ENCODE peak calls at places on chromosome 1, in ten cellular contexts. N, E, K, I, C, Z, Y, S, M and P are unnamed samples. For H3K4me1, the result is how much of the 10 kb centered on the place peaks cover.

GRCh38 chr1:226542623-226543103 is 5.9 kb upstream of the STUM start:
- DNase-seq in I (peak), C (peak), K (no peak), Y (peak), E (peak), Z (peak), M (no peak), S (peak), N (no peak), P (no peak)

GRCh38 chr1:169121146-169121923 is 14.8 kb downstream of the ATP1B1 start:
- DNase-seq in E (no peak), I (no peak), N (no peak), S (no peak), Y (no peak), C (no peak), M (no peak), Z (no peak), K (no peak), P (no peak)

GRCh38 chr1:234486858-234487830 is 8.2 kb upstream of the TARBP1 start:
- DNase-seq in E (peak), N (no peak), M (peak), I (no peak), Y (no peak), S (peak), K (peak), Z (peak), C (no peak), P (peak)

GRCh38 chr1:113255038-113255727 is 135.1 kb upstream of the MAGI3 start:
- DNase-seq in M (no peak), N (peak), Z (no peak), Y (no peak), I (no peak), K (no peak), C (no peak), E (no peak), S (no peak), P (no peak)

GRCh38 chr1:202187697-202188407 is 5.7 kb upstream of the LGR6 start:
- DNase-seq in M (no peak), Z (no peak), C (no peak), E (no peak), N (no peak), I (no peak), K (no peak), Y (no peak), S (no peak), P (no peak)

GRCh38 chr1:177863776-177864175 is 106.1 kb downstream of the SEC16B start:
- DNase-seq in I (no peak), Y (no peak), E (no peak), C (no peak), M (no peak), Z (no peak), N (no peak), K (no peak), S (no peak), P (no peak)

GRCh38 chr1:116763116-116763786 is 9.0 kb downstream of the CD2 start:
- DNase-seq in M (peak), C (no peak), Y (peak), K (no peak), S (no peak), E (no peak), Z (no peak), I (no peak), N (no peak), P (peak)

GRCh38 chr1:29754608-29755375 is 518.5 kb downstream of the PTPRU start:
- DNase-seq in N (no peak), Y (no peak), C (no peak), M (no peak), K (no peak), S (no peak), E (no peak), I (no peak), Z (no peak), P (no peak)

GRCh38 chr1:33460947-33461629 is 11.4 kb upstream of the ZSCAN20 start:
- DNase-seq in E (peak), Y (no peak), S (peak), C (peak), N (no peak), I (peak), K (no peak), Z (peak), M (no peak), P (no peak)

GRCh38 chr1:96520542-96520941 is 201.0 kb upstream of the PTBP2 start:
- DNase-seq in M (peak), K (no peak), C (no peak), Z (no peak), S (peak), N (peak), Y (peak), E (peak), I (no peak), P (no peak)

GRCh38 chr1:172041689-172042088 is 200.4 kb downstream of the DNM3 start:
- DNase-seq in K (no peak), Z (no peak), N (no peak), E (peak), M (peak), S (peak), Y (no peak), I (no peak), C (no peak), P (no peak)

GRCh38 chr1:37763791-37764741 is 854 bp downstream of the EPHA10 start:
- DNase-seq in K (peak), S (peak), Y (no peak), M (peak), C (peak), E (no peak), I (no peak), N (peak), Z (peak), P (no peak)

GRCh38 chr1:54774820-54775498 is 10.6 kb upstream of the PARS2 start:
- DNase-seq in E (no peak), N (peak), K (peak), S (peak), Y (no peak), Z (peak), C (no peak), I (no peak), M (peak), P (no peak)

GRCh38 chr1:119453021-119453420 is 38.1 kb downstream of the HSD3B2 start:
- DNase-seq in N (no peak), K (no peak), M (peak), I (no peak), Y (no peak), S (no peak), Z (peak), C (no peak), E (peak), P (no peak)

GRCh38 chr1:30757196-30757949 is at the start of gene LAPTM5:
- DNase-seq in N (no peak), Y (peak), Z (no peak), K (no peak), M (peak), C (peak), S (peak), I (peak), E (peak), P (peak)

GRCh38 chr1:6956488-6957159 is 171.4 kb downstream of the CAMTA1 start:
- DNase-seq in Z (no peak), K (no peak), E (no peak), N (peak), Y (no peak), S (no peak), C (no peak), M (no peak), I (no peak), P (no peak)

GRCh38 chr1:182720465-182720864 is 36.1 kb upstream of the RGS8 start:
- DNase-seq in E (no peak), Y (no peak), C (no peak), M (peak), K (peak), I (no peak), Z (no peak), S (no peak), N (peak), P (no peak)

GRCh38 chr1:164559342-164560070 is 522 bp downstream of the PBX1 start:
- DNase-seq in M (no peak), K (peak), Z (peak), E (peak), Y (peak), C (peak), N (peak), S (peak), I (peak), P (peak)

GRCh38 chr1:86741947-86742572 is 37.7 kb downstream of the SH3GLB1 start:
- DNase-seq in E (peak), N (peak), Z (peak), K (peak), C (peak), I (no peak), S (peak), M (peak), Y (no peak), P (no peak)

GRCh38 chr1:175195281-175195680 is 2.7 kb upstream of the KIAA0040 start:
- DNase-seq in N (no peak), M (no peak), I (no peak), C (no peak), Z (no peak), E (no peak), K (no peak), Y (no peak), S (no peak), P (no peak)

GRCh38 chr1:24995121-24995520 is 65.0 kb upstream of the RUNX3 start:
- DNase-seq in I (no peak), S (no peak), C (no peak), M (no peak), Y (no peak), N (no peak), K (no peak), Z (no peak), E (no peak), P (peak)

GRCh38 chr1:24992761-24993211 is 62.7 kb upstream of the RUNX3 start:
- DNase-seq in K (no peak), Y (no peak), M (no peak), Z (no peak), E (no peak), N (no peak), I (no peak), C (no peak), S (no peak), P (peak)

GRCh38 chr1:24995661-24996060 is 65.6 kb upstream of the RUNX3 start:
- DNase-seq in C (no peak), Z (no peak), M (no peak), S (no peak), Y (no peak), I (no peak), N (no peak), E (no peak), K (no peak), P (peak)

GRCh38 chr1:24992124-24992760 is 62.2 kb upstream of the RUNX3 start:
- DNase-seq in Y (no peak), N (no peak), M (no peak), S (no peak), E (no peak), Z (no peak), C (no peak), K (no peak), I (no peak), P (peak)

DNA sequence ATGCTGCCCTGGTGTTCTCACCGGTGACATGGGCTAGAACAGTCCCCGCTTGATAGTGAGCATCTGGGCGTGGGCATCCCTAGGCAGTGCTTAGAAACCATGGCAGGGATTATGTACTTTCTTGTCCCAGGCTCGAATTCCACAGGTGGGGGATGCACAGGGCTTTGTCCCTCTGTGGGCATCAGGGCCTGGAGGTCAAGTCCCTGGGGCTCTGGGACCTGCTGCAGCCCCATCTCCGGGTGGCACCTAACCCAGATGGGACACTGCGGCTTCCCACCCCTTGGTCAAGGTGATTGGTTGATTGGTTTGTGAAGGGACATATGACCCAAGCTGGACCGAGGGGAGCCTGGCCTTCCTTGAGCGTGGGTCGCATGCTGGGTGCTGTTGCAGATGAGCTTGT is 63.8 kb upstream of the RUNX3 start:
- DNase-seq in Y (no peak), Z (no peak), N (no peak), C (no peak), E (no peak), K (no peak), S (no peak), I (no peak), M (no peak), P (peak)
- H3K4me1 ChIP-seq in Y (under half), Z (under half), N (under half), C (under half), E (under half), K (under half), S (under half), I (under half), M (under half), P (under half)

DNA sequence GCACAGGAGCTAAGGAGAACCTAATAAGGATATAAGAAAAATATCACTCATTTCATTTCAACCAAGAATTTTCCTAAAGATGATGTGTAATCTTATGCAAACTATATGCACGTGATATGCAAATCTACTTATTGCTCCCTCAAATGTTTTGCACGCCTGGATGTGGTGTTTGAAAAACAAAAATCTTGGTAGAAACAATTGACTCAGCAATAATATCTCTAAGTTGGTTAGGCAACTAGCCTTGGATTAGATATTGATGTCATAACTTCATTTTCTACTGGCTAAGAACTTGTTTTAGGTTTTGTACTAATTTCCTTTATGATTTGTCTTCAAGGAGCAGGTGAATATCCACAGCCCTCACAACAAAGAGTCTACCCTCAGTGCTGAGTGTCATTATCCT is 164.6 kb downstream of the TM2D1 start:
- DNase-seq in K (no peak), Y (no peak), E (no peak), M (no peak), I (no peak), S (no peak), N (no peak), Z (no peak), C (no peak), P (no peak)
- TF ChIP-seq CTCF in K (no peak), Y (no peak), E (no peak), M (no peak), I (no peak), S (no peak), N (no peak), Z (no peak), C (no peak), P (no peak)

GRCh38 chr1:17441993-17442357 is 2.5 kb upstream of the RCC2 start:
- DNase-seq in M (no peak), Z (no peak), K (no peak), N (no peak), S (no peak), C (no peak), I (no peak), E (no peak), Y (no peak), P (no peak)
- H3K4me3 ChIP-seq in M (no peak), Z (no peak), K (no peak), N (no peak), S (no peak), C (no peak), I (no peak), E (no peak), Y (no peak), P (no peak)

GRCh38 chr1:179879797-179880196 is 2.2 kb upstream of the TOR1AIP2 start:
- DNase-seq in Z (no peak), S (no peak), I (no peak), M (no peak), E (no peak), C (no peak), K (no peak), Y (no peak), N (no peak), P (no peak)

GRCh38 chr1:179883739-179884138 is 1.7 kb downstream of the TOR1AIP1 start:
- DNase-seq in C (no peak), Z (no peak), Y (no peak), S (no peak), I (no peak), M (no peak), N (peak), K (peak), E (no peak), P (no peak)

GRCh38 chr1:179881642-179882252 is 338 bp upstream of the TOR1AIP1 start:
- DNase-seq in N (no peak), S (peak), C (no peak), Y (peak), E (peak), I (no peak), M (peak), K (no peak), Z (peak), P (no peak)

GRCh38 chr1:179882253-179883039 is at the start of gene TOR1AIP1:
- DNase-seq in Z (peak), C (peak), N (peak), K (peak), Y (peak), E (peak), M (peak), I (peak), S (peak), P (peak)

DNA sequence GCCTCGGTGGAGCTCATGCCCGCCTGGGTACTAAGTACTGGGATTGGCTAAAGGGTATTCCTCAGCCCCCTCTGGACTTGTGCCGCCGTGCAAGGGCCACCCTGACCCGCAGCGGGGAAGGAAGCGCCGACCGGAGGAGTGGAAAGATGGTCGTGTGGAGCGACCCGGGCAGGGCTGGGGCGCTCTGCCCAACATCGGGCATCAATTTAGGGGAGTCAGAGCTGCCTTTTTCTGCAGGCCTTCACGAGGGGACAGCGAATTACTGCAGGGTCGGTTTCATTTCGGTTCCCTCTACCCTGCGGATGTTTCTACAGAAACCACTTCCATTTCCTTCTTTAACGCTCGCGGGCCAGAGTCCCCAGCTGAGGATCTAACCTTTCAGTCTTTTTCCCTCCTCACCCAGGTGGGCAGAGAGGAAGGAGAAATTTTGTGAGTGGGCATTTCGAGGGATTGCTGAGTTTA is 986 bp downstream of the TOR1AIP1 start:
- DNase-seq in N (no peak), M (no peak), E (no peak), I (no peak), C (no peak), S (no peak), Y (no peak), K (no peak), Z (no peak), P (no peak)
- H3K4me1 ChIP-seq in N (under half), M (under half), E (under half), I (half or more), C (under half), S (under half), Y (under half), K (under half), Z (under half), P (under half)

GRCh38 chr1:145826030-145826429 is 2.0 kb downstream of the POLR3C start:
- DNase-seq in N (no peak), M (no peak), I (no peak), C (no peak), Z (no peak), S (no peak), K (no peak), Y (no peak), E (no peak), P (no peak)
- TF ChIP-seq CTCF in N (no peak), M (no peak), I (no peak), C (no peak), Z (no peak), S (no peak), K (no peak), Y (no peak), E (no peak), P (no peak)